ENCODE peak calls at places on chromosomes 7 and 10, in four cellular contexts. X is esophagus squamous epithelium, F is heart left ventricle, O is stomach. M is an unnamed sample.

GRCh38 chr7:10579561-10579960 is 394.1 kb upstream of the PHF14 start:
- DNase-seq in X (no peak), F (no peak), O (no peak), M (no peak)

GRCh38 chr10:50367732-50368131 is 116.4 kb upstream of the ASAH2 start:
- DNase-seq in X (no peak), F (no peak), O (no peak), M (no peak)

GRCh38 chr7:29122750-29123149 is 23.6 kb downstream of the CPVL start:
- DNase-seq in X (no peak), F (no peak), O (no peak), M (no peak)

GRCh38 chr7:129993275-129993674 is 40.5 kb upstream of the UBE2H start:
- DNase-seq in X (no peak), F (no peak), O (no peak), M (no peak)

GRCh38 chr10:76984559-76985443 is 652.8 kb downstream of the KCNMA1 start:
- DNase-seq in X (no peak), F (peak; percentile 57), O (peak; percentile 81), M (peak; percentile 57)

GRCh38 chr7:34073676-34074075 is 168.3 kb downstream of the BMPER start:
- DNase-seq in X (no peak), F (no peak), O (no peak), M (no peak)

GRCh38 chr10:3068968-3069737 is 1.8 kb downstream of the PFKP start:
- DNase-seq in X (no peak), F (no peak), O (no peak), M (peak; percentile 17)

GRCh38 chr7:138935438-138936079 is 45.6 kb downstream of the KIAA1549 start:
- DNase-seq in X (no peak), F (no peak), O (no peak), M (peak; percentile 91)

GRCh38 chr7:136104269-136104603 is 127.1 kb upstream of the MTPN start:
- DNase-seq in X (no peak), F (no peak), O (no peak), M (no peak)

GRCh38 chr7:28078036-28078901 is 102.3 kb downstream of the JAZF1 start:
- DNase-seq in X (no peak), F (no peak), O (peak; percentile 41), M (peak; percentile 28)

GRCh38 chr10:105742184-105742583 is 1101.1 kb downstream of the SORCS3 start:
- DNase-seq in X (no peak), F (peak; percentile 58), O (peak; percentile 28), M (no peak)

GRCh38 chr7:17965600-17965999 is 25.3 kb upstream of the SNX13 start:
- DNase-seq in X (no peak), F (no peak), O (no peak), M (no peak)

GRCh38 chr7:78499283-78499682 is 700.7 kb downstream of the PHTF2 start:
- DNase-seq in X (no peak), F (no peak), O (no peak), M (no peak)

GRCh38 chr10:58266003-58266825 is 1.5 kb downstream of the IPMK start:
- DNase-seq in X (no peak), F (no peak), O (no peak), M (peak; percentile 33)
- TF ChIP-seq POLR2A in X (no peak), F (no peak), O (no peak), M (no peak)

GRCh38 chr10:12448729-12449391 is 99.5 kb downstream of the CAMK1D start:
- DNase-seq in X (no peak), F (no peak), O (peak; percentile 34), M (peak; percentile 70)

GRCh38 chr10:12448340-12448728 is 99.0 kb downstream of the CAMK1D start:
- DNase-seq in X (no peak), F (no peak), O (no peak), M (no peak)

GRCh38 chr10:12443026-12443425 is 93.7 kb downstream of the CAMK1D start:
- DNase-seq in X (no peak), F (no peak), O (no peak), M (no peak)

GRCh38 chr10:12445701-12446334 is 96.5 kb downstream of the CAMK1D start:
- DNase-seq in X (no peak), F (no peak), O (no peak), M (no peak)

DNA sequence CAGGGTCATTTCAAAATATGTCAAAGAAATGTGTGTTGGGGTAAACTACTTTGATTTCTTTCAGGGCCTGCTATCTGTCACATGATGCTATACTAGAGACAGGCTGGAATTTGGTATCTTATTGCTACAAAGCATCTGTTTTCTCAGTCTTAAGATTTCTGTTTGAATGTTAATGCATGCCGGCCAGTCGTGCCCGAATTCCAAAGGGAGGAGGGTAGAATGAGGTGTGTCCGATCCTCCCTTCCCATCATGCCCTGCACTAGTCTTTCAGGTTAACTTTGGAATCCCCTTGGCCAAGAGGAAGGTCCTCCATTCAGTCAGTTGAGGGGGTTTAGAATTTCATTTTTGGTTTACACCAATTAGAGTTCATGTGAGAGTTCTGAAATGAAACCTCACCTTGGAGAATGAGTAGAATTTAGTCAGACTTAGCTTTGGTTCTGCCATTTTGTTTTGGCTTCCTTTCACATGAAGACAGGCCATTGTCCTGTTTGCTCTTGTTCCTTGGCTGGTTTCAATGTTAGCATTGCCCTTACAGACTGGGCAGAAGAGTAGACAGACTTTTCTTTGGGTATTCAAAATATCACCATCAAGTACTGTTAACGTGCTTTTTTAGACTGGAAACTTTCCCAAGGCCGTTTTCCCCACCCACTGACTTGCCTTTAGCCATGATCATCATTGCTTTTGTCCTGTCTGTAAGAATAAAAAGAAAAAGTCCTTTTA is 95.8 kb downstream of the CAMK1D start:
- DNase-seq in X (no peak), F (no peak), O (no peak), M (no peak)
- TF ChIP-seq POLR2A in X (no peak), F (no peak), O (no peak), M (no peak)

DNA sequence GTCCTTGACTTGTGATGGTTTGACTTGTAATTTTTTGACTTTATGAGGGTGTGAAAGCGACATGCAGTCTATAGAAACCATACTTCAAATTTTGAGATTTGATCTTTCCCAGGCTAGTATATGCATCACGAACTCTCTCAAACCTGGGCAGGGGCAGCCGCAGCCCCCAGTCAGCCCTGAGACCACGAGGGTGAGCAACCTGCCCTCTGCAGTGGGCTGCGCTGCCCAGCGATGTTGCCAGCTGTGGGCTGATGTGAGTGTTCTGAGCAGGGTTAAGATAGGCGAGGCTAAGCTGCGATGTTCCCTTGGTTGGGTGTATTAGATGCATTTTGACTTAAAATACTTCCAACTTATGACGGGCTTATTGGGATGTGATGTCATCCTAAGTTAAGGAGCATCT is 28.2 kb upstream of the CNPY1 start:
- DNase-seq in X (no peak), F (no peak), O (no peak), M (no peak)
- TF ChIP-seq POLR2A in X (no peak), F (no peak), O (no peak), M (no peak)

GRCh38 chr10:86123745-86124144 is 242.8 kb downstream of the GRID1 start:
- DNase-seq in X (no peak), F (no peak), O (no peak), M (no peak)

GRCh38 chr10:86130737-86131475 is 235.7 kb downstream of the GRID1 start:
- DNase-seq in X (no peak), F (no peak), O (no peak), M (no peak)

GRCh38 chr10:86123304-86123703 is 243.3 kb downstream of the GRID1 start:
- DNase-seq in X (no peak), F (no peak), O (no peak), M (no peak)

GRCh38 chr10:86128360-86128759 is 238.2 kb downstream of the GRID1 start:
- DNase-seq in X (no peak), F (no peak), O (no peak), M (no peak)

DNA sequence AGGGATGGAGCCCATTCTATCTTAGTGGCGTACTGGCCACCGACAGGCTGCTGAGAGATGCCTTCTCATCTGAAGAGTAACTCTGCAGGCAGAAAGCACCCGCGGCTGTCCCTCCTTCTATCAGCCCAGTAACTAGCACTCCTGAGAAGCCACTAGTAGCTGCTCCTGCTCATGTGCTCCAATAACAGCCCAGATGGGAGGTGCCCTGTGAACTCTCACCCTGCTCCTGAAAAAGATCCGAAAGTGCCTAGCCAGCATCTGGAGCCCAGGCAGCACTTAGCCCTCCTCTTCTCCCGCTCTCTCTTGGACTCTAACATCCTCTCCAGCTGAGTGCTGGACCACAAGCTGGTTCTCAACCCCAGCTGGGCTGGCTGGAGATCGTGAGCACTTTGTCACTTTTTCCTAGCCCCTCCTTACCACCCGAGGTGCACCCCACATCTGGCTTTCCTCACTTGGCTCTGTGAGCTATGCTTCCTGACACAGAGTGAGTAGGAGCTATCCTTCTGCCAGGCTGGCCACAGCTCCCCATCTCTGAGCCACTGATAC is 239.2 kb downstream of the GRID1 start:
- DNase-seq in X (no peak), F (no peak), O (no peak), M (no peak)
- TF ChIP-seq POLR2A in X (no peak), F (no peak), O (no peak), M (no peak)

GRCh38 chr7:65749518-65749917 is 123.4 kb upstream of the VKORC1L1 start:
- DNase-seq in X (no peak), F (no peak), O (no peak), M (no peak)

GRCh38 chr7:65749039-65749438 is 123.8 kb upstream of the VKORC1L1 start:
- DNase-seq in X (no peak), F (no peak), O (no peak), M (no peak)

GRCh38 chr7:65746398-65746669 is 126.5 kb upstream of the VKORC1L1 start:
- DNase-seq in X (no peak), F (no peak), O (no peak), M (no peak)

GRCh38 chr7:65750511-65751344 is 122.1 kb upstream of the VKORC1L1 start:
- DNase-seq in X (peak; percentile 56), F (peak; percentile 91), O (peak; percentile 94), M (peak; percentile 84)
- TF ChIP-seq POLR2A in X (peak; percentile 71), F (no peak), O (no peak), M (peak; percentile 79)

DNA sequence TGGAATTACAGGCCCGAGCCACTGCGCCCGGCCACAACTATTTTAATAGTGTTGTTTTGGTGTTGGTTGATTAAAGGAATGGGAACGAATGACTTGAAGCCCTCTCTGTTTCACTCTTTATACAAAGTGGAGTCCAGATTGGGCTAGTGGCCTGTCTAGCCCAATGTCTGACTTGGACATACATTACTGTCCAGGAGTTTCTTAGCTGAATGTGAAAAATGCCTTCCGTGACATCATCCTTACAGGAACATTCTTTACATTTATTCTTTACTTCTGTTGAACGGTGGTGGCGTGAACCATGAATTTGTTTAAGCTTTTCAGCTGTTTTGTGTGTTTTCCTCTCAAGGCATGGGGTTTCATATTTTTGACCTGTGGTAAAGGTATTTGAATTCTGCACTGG is 67.9 kb downstream of the DAGLB start:
- DNase-seq in X (no peak), F (no peak), O (no peak), M (no peak)
- TF ChIP-seq POLR2A in X (no peak), F (no peak), O (no peak), M (no peak)

GRCh38 chr7:64307254-64308018 is 6.3 kb upstream of the ZNF736 start:
- DNase-seq in X (peak; percentile 73), F (peak; percentile 91), O (peak; percentile 92), M (no peak)
- TF ChIP-seq POLR2A in X (peak; percentile 51), F (no peak), O (no peak), M (no peak)

DNA sequence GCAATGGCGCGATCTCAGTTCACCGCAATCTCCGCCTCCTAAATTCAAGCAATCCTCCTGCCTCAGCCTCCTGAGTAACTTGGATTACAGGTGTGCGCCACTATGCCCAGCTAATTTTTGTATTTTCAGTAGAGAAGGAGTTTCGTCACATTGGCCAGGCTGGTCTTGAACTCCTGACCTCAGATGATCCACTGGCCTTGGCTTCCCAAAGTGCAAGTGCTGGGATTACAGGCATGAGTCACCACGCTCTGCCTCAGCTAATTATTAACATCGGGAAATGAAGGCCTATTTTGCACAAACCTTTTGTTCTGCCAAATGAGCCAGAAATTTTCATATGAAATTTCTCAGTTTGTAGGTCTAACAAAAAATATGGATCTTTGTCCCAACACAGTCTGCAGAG is 106.7 kb upstream of the ODAD2 start:
- DNase-seq in X (no peak), F (no peak), O (no peak), M (no peak)
- TF ChIP-seq POLR2A in X (no peak), F (no peak), O (no peak), M (no peak)

M was measured in H54.